ENCODE peak calls at places on chromosomes 11 and 22, in six cellular contexts. One of them, this sample, is unnamed.

GRCh38 chr11:111520565-111520964 is 6.0 kb downstream of the HOATZ start:
- DNase-seq in heart left ventricle: no peak
- DNase-seq in H1: no peak
- DNase-seq in ovary: no peak
- DNase-seq in sigmoid colon: no peak
- DNase-seq in A549: no peak
- DNase-seq in this sample: no peak

GRCh38 chr11:68142028-68142412 is 20.8 kb upstream of the CHKA start:
- DNase-seq in heart left ventricle: no peak
- DNase-seq in H1: no peak
- DNase-seq in ovary: no peak
- DNase-seq in sigmoid colon: no peak
- DNase-seq in A549: no peak
- DNase-seq in this sample: no peak

GRCh38 chr11:73072935-73073481 is 69.1 kb downstream of the FCHSD2 start:
- DNase-seq in heart left ventricle: no peak
- DNase-seq in H1: no peak
- DNase-seq in ovary: no peak
- DNase-seq in sigmoid colon: no peak
- DNase-seq in A549: peak; percentile 75
- DNase-seq in this sample: no peak

GRCh38 chr11:76669901-76670474 is 559 bp downstream of the LRRC32 start:
- DNase-seq in heart left ventricle: peak; percentile 50
- DNase-seq in H1: no peak
- DNase-seq in ovary: peak; percentile 60
- DNase-seq in sigmoid colon: peak; percentile 74
- DNase-seq in A549: no peak
- DNase-seq in this sample: peak; percentile 53

GRCh38 chr11:96156379-96156722 is 186.6 kb downstream of the MAML2 start:
- DNase-seq in heart left ventricle: no peak
- DNase-seq in H1: no peak
- DNase-seq in ovary: no peak
- DNase-seq in sigmoid colon: peak; percentile 77
- DNase-seq in A549: no peak
- DNase-seq in this sample: no peak

GRCh38 chr11:2691991-2692841 is 7.6 kb downstream of the KCNQ1OT1 start:
- DNase-seq in heart left ventricle: no peak
- DNase-seq in H1: no peak
- DNase-seq in ovary: no peak
- DNase-seq in sigmoid colon: peak; percentile 40
- DNase-seq in A549: no peak
- DNase-seq in this sample: peak; percentile 20

GRCh38 chr11:73227571-73228211 is 9.6 kb downstream of the P2RY2 start:
- DNase-seq in heart left ventricle: no peak
- DNase-seq in H1: peak; percentile 87
- DNase-seq in ovary: peak; percentile 34
- DNase-seq in sigmoid colon: peak; percentile 44
- DNase-seq in A549: no peak
- DNase-seq in this sample: no peak

GRCh38 chr11:95219599-95219998 is 11.4 kb downstream of the SESN3 start:
- DNase-seq in heart left ventricle: no peak
- DNase-seq in H1: no peak
- DNase-seq in ovary: no peak
- DNase-seq in sigmoid colon: no peak
- DNase-seq in A549: no peak
- DNase-seq in this sample: no peak

GRCh38 chr11:34585870-34586654 is 34.8 kb upstream of the EHF start:
- DNase-seq in heart left ventricle: no peak
- DNase-seq in H1: no peak
- DNase-seq in ovary: no peak
- DNase-seq in sigmoid colon: no peak
- DNase-seq in A549: peak; percentile 79
- DNase-seq in this sample: no peak

GRCh38 chr11:95682552-95682951 is 107.0 kb downstream of the FAM76B start:
- DNase-seq in heart left ventricle: peak; percentile 25
- DNase-seq in H1: no peak
- DNase-seq in ovary: no peak
- DNase-seq in sigmoid colon: no peak
- DNase-seq in A549: no peak
- DNase-seq in this sample: peak; percentile 46

GRCh38 chr11:122847437-122847836 is 9.1 kb downstream of the CRTAM start:
- DNase-seq in heart left ventricle: no peak
- DNase-seq in H1: no peak
- DNase-seq in ovary: no peak
- DNase-seq in sigmoid colon: no peak
- DNase-seq in A549: no peak
- DNase-seq in this sample: no peak

GRCh38 chr11:35066029-35066428 is 72.9 kb upstream of the CD44 start:
- DNase-seq in heart left ventricle: no peak
- DNase-seq in H1: no peak
- DNase-seq in ovary: no peak
- DNase-seq in sigmoid colon: no peak
- DNase-seq in A549: no peak
- DNase-seq in this sample: no peak

GRCh38 chr22:45223304-45224117 is 17.2 kb downstream of the KIAA0930 start:
- DNase-seq in heart left ventricle: no peak
- DNase-seq in H1: no peak
- DNase-seq in ovary: no peak
- DNase-seq in sigmoid colon: no peak
- DNase-seq in A549: no peak
- DNase-seq in this sample: no peak

GRCh38 chr11:65047581-65048422 is 6.8 kb downstream of the SAC3D1 start:
- DNase-seq in heart left ventricle: peak; percentile 38
- DNase-seq in H1: peak; percentile 64
- DNase-seq in ovary: peak; percentile 56
- DNase-seq in sigmoid colon: peak; percentile 75
- DNase-seq in A549: no peak
- DNase-seq in this sample: peak; percentile 45

GRCh38 chr22:40441761-40442364 is 71.5 kb downstream of the SGSM3 start:
- DNase-seq in heart left ventricle: no peak
- DNase-seq in H1: no peak
- DNase-seq in ovary: no peak
- DNase-seq in sigmoid colon: no peak
- DNase-seq in A549: no peak
- DNase-seq in this sample: no peak

GRCh38 chr11:15956302-15956701 is 400.0 kb downstream of the SOX6 start:
- DNase-seq in heart left ventricle: no peak
- DNase-seq in H1: no peak
- DNase-seq in ovary: no peak
- DNase-seq in sigmoid colon: no peak
- DNase-seq in A549: no peak
- DNase-seq in this sample: no peak

GRCh38 chr11:135074397-135074998 is 662.5 kb upstream of the B3GAT1 start:
- DNase-seq in heart left ventricle: no peak
- DNase-seq in H1: no peak
- DNase-seq in ovary: no peak
- DNase-seq in sigmoid colon: no peak
- DNase-seq in A549: no peak
- DNase-seq in this sample: no peak

GRCh38 chr11:117717485-117718314 is 79.3 kb downstream of the DSCAML1 start:
- DNase-seq in heart left ventricle: peak; percentile 25
- DNase-seq in H1: peak; percentile 66
- DNase-seq in ovary: no peak
- DNase-seq in sigmoid colon: peak; percentile 51
- DNase-seq in A549: peak; percentile 85
- DNase-seq in this sample: no peak

GRCh38 chr11:98300777-98301176 is 720.0 kb upstream of the CNTN5 start:
- DNase-seq in heart left ventricle: no peak
- DNase-seq in H1: no peak
- DNase-seq in ovary: no peak
- DNase-seq in sigmoid colon: no peak
- DNase-seq in A549: no peak
- DNase-seq in this sample: no peak

GRCh38 chr11:109027851-109028250 is 363.0 kb downstream of the DDX10 start:
- DNase-seq in heart left ventricle: no peak
- DNase-seq in H1: no peak
- DNase-seq in ovary: no peak
- DNase-seq in sigmoid colon: no peak
- DNase-seq in A549: peak; percentile 4
- DNase-seq in this sample: no peak

GRCh38 chr11:76436020-76436419 is 8.8 kb upstream of the EMSY start:
- DNase-seq in heart left ventricle: no peak
- DNase-seq in H1: no peak
- DNase-seq in ovary: no peak
- DNase-seq in sigmoid colon: no peak
- DNase-seq in A549: no peak
- DNase-seq in this sample: no peak

GRCh38 chr22:42536166-42536565 is 16.6 kb upstream of the RRP7A start:
- DNase-seq in heart left ventricle: no peak
- DNase-seq in H1: no peak
- DNase-seq in ovary: no peak
- DNase-seq in sigmoid colon: no peak
- DNase-seq in A549: no peak
- DNase-seq in this sample: no peak

GRCh38 chr22:42528591-42529307 is 9.2 kb upstream of the RRP7A start:
- DNase-seq in heart left ventricle: no peak
- DNase-seq in H1: no peak
- DNase-seq in ovary: no peak
- DNase-seq in sigmoid colon: no peak
- DNase-seq in A549: no peak
- DNase-seq in this sample: no peak

GRCh38 chr22:42533638-42533977 is 14.0 kb upstream of the RRP7A start:
- DNase-seq in heart left ventricle: no peak
- DNase-seq in H1: no peak
- DNase-seq in ovary: no peak
- DNase-seq in sigmoid colon: no peak
- DNase-seq in A549: no peak
- DNase-seq in this sample: no peak
- H3K27ac ChIP-seq in heart left ventricle: no peak overlapping the region
- H3K27ac ChIP-seq in H1: no peak overlapping the region
- H3K27ac ChIP-seq in ovary: no peak overlapping the region
- H3K27ac ChIP-seq in sigmoid colon: no peak overlapping the region
- H3K27ac ChIP-seq in A549: no peak overlapping the region
- H3K27ac ChIP-seq in this sample: no peak overlapping the region

GRCh38 chr22:33895444-33895843 is 24.8 kb downstream of the LARGE1 start:
- DNase-seq in heart left ventricle: no peak
- DNase-seq in H1: no peak
- DNase-seq in ovary: no peak
- DNase-seq in sigmoid colon: no peak
- DNase-seq in A549: no peak
- DNase-seq in this sample: no peak

GRCh38 chr22:33896801-33897620 is 23.3 kb downstream of the LARGE1 start:
- DNase-seq in heart left ventricle: no peak
- DNase-seq in H1: no peak
- DNase-seq in ovary: no peak
- DNase-seq in sigmoid colon: no peak
- DNase-seq in A549: no peak
- DNase-seq in this sample: no peak

GRCh38 chr22:33894515-33894914 is 25.8 kb downstream of the LARGE1 start:
- DNase-seq in heart left ventricle: no peak
- DNase-seq in H1: no peak
- DNase-seq in ovary: no peak
- DNase-seq in sigmoid colon: no peak
- DNase-seq in A549: peak; percentile 3
- DNase-seq in this sample: no peak

GRCh38 chr22:33897621-33897910 is 22.7 kb downstream of the LARGE1 start:
- DNase-seq in heart left ventricle: no peak
- DNase-seq in H1: no peak
- DNase-seq in ovary: no peak
- DNase-seq in sigmoid colon: no peak
- DNase-seq in A549: no peak
- DNase-seq in this sample: no peak

GRCh38 chr22:33896154-33896800 is 24.0 kb downstream of the LARGE1 start:
- DNase-seq in heart left ventricle: no peak
- DNase-seq in H1: no peak
- DNase-seq in ovary: no peak
- DNase-seq in sigmoid colon: no peak
- DNase-seq in A549: no peak
- DNase-seq in this sample: no peak
- TF ChIP-seq POLR2A in heart left ventricle: no peak
- TF ChIP-seq POLR2A in H1: no peak
- TF ChIP-seq POLR2A in ovary: no peak
- TF ChIP-seq POLR2A in sigmoid colon: no peak
- TF ChIP-seq POLR2A in A549: no peak
- TF ChIP-seq POLR2A in this sample: no peak

GRCh38 chr11:56740107-56740506 is 8.4 kb downstream of the OR9G4 start:
- DNase-seq in heart left ventricle: no peak
- DNase-seq in H1: no peak
- DNase-seq in ovary: no peak
- DNase-seq in sigmoid colon: no peak
- DNase-seq in A549: no peak
- DNase-seq in this sample: no peak
- H3K27ac ChIP-seq in heart left ventricle: no peak overlapping the region
- H3K27ac ChIP-seq in H1: no peak overlapping the region
- H3K27ac ChIP-seq in ovary: no peak overlapping the region
- H3K27ac ChIP-seq in sigmoid colon: no peak overlapping the region
- H3K27ac ChIP-seq in A549: no peak overlapping the region
- H3K27ac ChIP-seq in this sample: no peak overlapping the region

GRCh38 chr22:49488943-49489342 is 338.7 kb downstream of the BRD1 start:
- DNase-seq in heart left ventricle: no peak
- DNase-seq in H1: no peak
- DNase-seq in ovary: no peak
- DNase-seq in sigmoid colon: no peak
- DNase-seq in A549: no peak
- DNase-seq in this sample: no peak
- TF ChIP-seq POLR2A in heart left ventricle: no peak
- TF ChIP-seq POLR2A in H1: no peak
- TF ChIP-seq POLR2A in ovary: no peak
- TF ChIP-seq POLR2A in sigmoid colon: no peak
- TF ChIP-seq POLR2A in A549: no peak
- TF ChIP-seq POLR2A in this sample: no peak

GRCh38 chr11:5366856-5367255 is 15.5 kb downstream of the OR51B6 start:
- DNase-seq in heart left ventricle: no peak
- DNase-seq in H1: no peak
- DNase-seq in ovary: no peak
- DNase-seq in sigmoid colon: no peak
- DNase-seq in A549: no peak
- DNase-seq in this sample: no peak

GRCh38 chr11:5367461-5368074 is 16.0 kb upstream of the OR51M1 start:
- DNase-seq in heart left ventricle: no peak
- DNase-seq in H1: no peak
- DNase-seq in ovary: no peak
- DNase-seq in sigmoid colon: no peak
- DNase-seq in A549: no peak
- DNase-seq in this sample: no peak

GRCh38 chr11:5362017-5362625 is 10.8 kb downstream of the OR51B6 start:
- DNase-seq in heart left ventricle: no peak
- DNase-seq in H1: no peak
- DNase-seq in ovary: no peak
- DNase-seq in sigmoid colon: no peak
- DNase-seq in A549: no peak
- DNase-seq in this sample: no peak

GRCh38 chr11:5363712-5364111 is 12.4 kb downstream of the OR51B6 start:
- DNase-seq in heart left ventricle: no peak
- DNase-seq in H1: no peak
- DNase-seq in ovary: no peak
- DNase-seq in sigmoid colon: no peak
- DNase-seq in A549: no peak
- DNase-seq in this sample: no peak

DNA sequence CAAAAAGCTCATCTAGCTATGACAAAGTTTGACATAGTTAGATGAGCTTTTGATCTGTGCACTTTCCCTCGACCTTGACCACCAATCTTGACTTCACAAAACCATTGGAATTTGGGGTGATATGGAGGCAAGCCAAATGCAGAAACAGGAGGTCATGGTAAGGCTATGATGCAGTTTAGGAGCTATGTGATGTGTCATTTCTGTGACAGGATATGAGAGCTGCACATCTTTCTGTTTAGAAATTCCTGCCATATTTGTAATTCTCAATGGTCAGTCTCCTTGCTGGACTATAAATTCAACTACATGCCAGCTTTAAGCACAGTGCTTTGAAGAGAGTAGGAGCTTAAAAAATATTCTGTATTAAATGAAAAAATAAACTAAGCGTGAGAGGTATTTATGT is 12.9 kb downstream of the OR51B6 start:
- DNase-seq in heart left ventricle: no peak
- DNase-seq in H1: no peak
- DNase-seq in ovary: no peak
- DNase-seq in sigmoid colon: no peak
- DNase-seq in A549: no peak
- DNase-seq in this sample: no peak
- H3K27ac ChIP-seq in heart left ventricle: no peak overlapping the region
- H3K27ac ChIP-seq in H1: no peak overlapping the region
- H3K27ac ChIP-seq in ovary: no peak overlapping the region
- H3K27ac ChIP-seq in sigmoid colon: no peak overlapping the region
- H3K27ac ChIP-seq in A549: no peak overlapping the region
- H3K27ac ChIP-seq in this sample: no peak overlapping the region

This sample was measured in uterus.